ENCODE peak calls at places on chromosome 1, in nine cellular contexts. S is activated T-helper 1 cell treated with anti-CD3 and anti-CD28 coated beads, Interleukin-12 subunit alpha, Interleukin-12 subunit beta, Interleukin-2, Interleukin-4 antibody, amounts not matched to agents 30 ng/mL and 10 ng/mL and 1 ng/mL, durations not matched to agents 14 hours and 24 hours and 36 hours; K is AG04449; N is astrocyte of the spinal cord; W is A549; R is HT1080; M is RWPE1; X is HTR-8/SVneo; I is IMR-90. U is an unnamed sample.
A peak's percentile ranks its signal among the peaks of the same experiment; 100 is the strongest.

GRCh38 chr1:173489149-173489600 is 12.0 kb downstream of the PRDX6 start:
- DNase-seq in S (no peak), K (no peak), N (no peak), W (peak; percentile 44), R (peak; percentile 19), M (no peak), X (no peak), I (peak; percentile 20), U (peak; percentile 98)

GRCh38 chr1:157193702-157194391 is 55.7 kb upstream of the ETV3 start:
- DNase-seq in S (peak; percentile 20), K (no peak), N (peak; percentile 68), W (peak; percentile 67), R (peak; percentile 51), M (peak; percentile 39), X (peak; percentile 56), I (peak; percentile 42), U (peak; percentile 89)

GRCh38 chr1:11537380-11537764 is 58.4 kb downstream of the DISP3 start:
- DNase-seq in S (no peak), K (no peak), N (no peak), W (no peak), R (no peak), M (no peak), X (no peak), I (no peak), U (no peak)

GRCh38 chr1:7478142-7478796 is 292.8 kb upstream of the VAMP3 start:
- DNase-seq in S (no peak), K (no peak), N (no peak), W (no peak), R (no peak), M (no peak), X (no peak), I (peak; percentile 42), U (no peak)

GRCh38 chr1:64841330-64842065 is 96.6 kb downstream of the RAVER2 start:
- DNase-seq in S (no peak), K (no peak), N (no peak), W (no peak), R (no peak), M (no peak), X (no peak), I (no peak), U (peak; percentile 24)

GRCh38 chr1:145736191-145736590 is 16.9 kb downstream of the CD160 start:
- DNase-seq in S (no peak), K (no peak), N (no peak), W (no peak), R (no peak), M (no peak), X (no peak), I (no peak), U (no peak)

GRCh38 chr1:178672434-178672833 is 52.6 kb upstream of the RALGPS2 start:
- DNase-seq in S (no peak), K (no peak), N (no peak), W (no peak), R (no peak), M (no peak), X (no peak), I (no peak), U (no peak)

GRCh38 chr1:239909894-239910293 is 181.8 kb upstream of the FMN2 start:
- DNase-seq in S (no peak), K (peak; percentile 12), N (peak; percentile 65), W (no peak), R (no peak), M (peak; percentile 77), X (no peak), I (peak; percentile 75), U (peak; percentile 50)

GRCh38 chr1:227416156-227416865 is 98.0 kb upstream of the CDC42BPA start:
- DNase-seq in S (no peak), K (no peak), N (peak; percentile 52), W (no peak), R (no peak), M (no peak), X (no peak), I (peak; percentile 60), U (peak; percentile 43)

U was measured in trophoblast cell.